ENCODE peak calls at places on chromosome 13, in four cellular contexts. J is left lung, T is body of pancreas, Q is AG08396. X is an unnamed sample.

GRCh38 chr13:62294210-62294609 is 878.6 kb upstream of the PCDH20 start:
- DNase-seq in Q (no peak), J (no peak), T (no peak), X (no peak)

GRCh38 chr13:109704771-109705628 is 81.4 kb downstream of the IRS2 start:
- DNase-seq in J (peak), T (peak), Q (no peak), X (no peak)

GRCh38 chr13:110915874-110916670 is 1.2 kb upstream of the ANKRD10 start:
- DNase-seq in J (no peak), T (no peak), Q (peak), X (no peak)

GRCh38 chr13:52109096-52109495 is 19.8 kb downstream of the NEK5 start:
- DNase-seq in Q (no peak), J (no peak), T (no peak), X (no peak)

GRCh38 chr13:110001622-110002275 is 215.4 kb upstream of the IRS2 start:
- DNase-seq in T (no peak), J (no peak), Q (no peak), X (no peak)

GRCh38 chr13:44058586-44059238 is 179.0 kb downstream of the LACC1 start:
- DNase-seq in J (no peak), T (no peak), Q (no peak), X (no peak)

GRCh38 chr13:45456196-45456972 is 8.4 kb upstream of the COG3 start:
- DNase-seq in T (no peak), Q (peak), J (no peak), X (no peak)

GRCh38 chr13:64371045-64371444 is 2859.1 kb downstream of the PCDH9 start:
- DNase-seq in J (no peak), Q (no peak), T (no peak), X (no peak)

GRCh38 chr13:105997436-105998232 is 537.8 kb downstream of the EFNB2 start:
- DNase-seq in T (no peak), Q (no peak), J (no peak), X (no peak)

GRCh38 chr13:98050041-98050466 is 92.8 kb upstream of the FARP1 start:
- DNase-seq in T (peak), J (no peak), Q (peak), X (no peak)

GRCh38 chr13:112346173-112346898 is 29.8 kb upstream of the SPACA7 start:
- DNase-seq in Q (no peak), T (no peak), J (no peak), X (no peak)

GRCh38 chr13:35716186-35716585 is 239.7 kb upstream of the MAB21L1 start:
- DNase-seq in T (no peak), J (peak), Q (no peak), X (no peak)